ENCODE peak calls at places on chromosomes 3 and 15, in seven cellular contexts. B is A549, V is ovary, I is K562, W is Peyer's patch, H is transverse colon, E is NB4. C is an unnamed sample.

GRCh38 chr15:80958818-80959495 is 30.7 kb downstream of the MESD start:
- DNase-seq in B (no peak), V (no peak), I (no peak), W (no peak), H (no peak), E (no peak), C (no peak)

GRCh38 chr15:63712828-63713520 is 115.8 kb downstream of the FBXL22 start:
- DNase-seq in B (no peak), V (no peak), I (no peak), W (no peak), H (no peak), E (no peak), C (no peak)

GRCh38 chr3:4758957-4759656 is 220.1 kb upstream of the BHLHE40 start:
- DNase-seq in B (no peak), V (no peak), I (no peak), W (no peak), H (no peak), E (peak), C (no peak)

GRCh38 chr3:11904157-11904556 is 57.5 kb upstream of the TAMM41 start:
- DNase-seq in B (no peak), V (no peak), I (no peak), W (no peak), H (no peak), E (no peak), C (no peak)

GRCh38 chr15:31555022-31555421 is 228.4 kb downstream of the KLF13 start:
- DNase-seq in B (no peak), V (no peak), I (no peak), W (no peak), H (no peak), E (no peak), C (no peak)

GRCh38 chr3:125512135-125512920 is 7.7 kb downstream of the SNX4 start:
- DNase-seq in B (no peak), V (no peak), I (peak), W (no peak), H (no peak), E (no peak), C (no peak)

GRCh38 chr15:22262613-22263020 is 182.3 kb downstream of the OR4M2 start:
- DNase-seq in B (peak), V (no peak), I (no peak), W (no peak), H (peak), E (peak), C (no peak)

GRCh38 chr3:191020730-191021405 is 158.4 kb upstream of the GMNC start:
- DNase-seq in B (no peak), V (no peak), I (no peak), W (no peak), H (no peak), E (no peak), C (no peak)

GRCh38 chr3:112357888-112358287 is 24.9 kb downstream of the CD200 start:
- DNase-seq in B (no peak), V (no peak), I (no peak), W (no peak), H (no peak), E (no peak), C (no peak)

GRCh38 chr15:78761020-78761419 is 50.2 kb downstream of the ADAMTS7 start:
- DNase-seq in B (no peak), V (no peak), I (no peak), W (peak), H (no peak), E (no peak), C (no peak)

GRCh38 chr15:29128671-29129070 is 141.0 kb downstream of the NSMCE3 start:
- DNase-seq in B (no peak), V (no peak), I (no peak), W (peak), H (no peak), E (no peak), C (no peak)

GRCh38 chr3:14278799-14279705 is 100.4 kb downstream of the LSM3 start:
- DNase-seq in B (no peak), V (no peak), I (peak), W (peak), H (no peak), E (peak), C (no peak)

GRCh38 chr3:187735383-187735782 is 9.9 kb downstream of the BCL6 start:
- DNase-seq in B (no peak), V (no peak), I (no peak), W (no peak), H (no peak), E (no peak), C (no peak)

GRCh38 chr3:56725175-56725574 is 42.1 kb upstream of the TASOR start:
- DNase-seq in B (no peak), V (no peak), I (no peak), W (no peak), H (peak), E (no peak), C (peak)

GRCh38 chr3:126146034-126146433 is 34.4 kb downstream of the ALDH1L1 start:
- DNase-seq in B (no peak), V (no peak), I (no peak), W (no peak), H (no peak), E (no peak), C (no peak)

GRCh38 chr15:87207945-87208580 is 1048.5 kb downstream of the NTRK3 start:
- DNase-seq in B (no peak), V (no peak), I (no peak), W (no peak), H (no peak), E (no peak), C (no peak)

GRCh38 chr3:23312866-23313265 is 109.7 kb downstream of the UBE2E2 start:
- DNase-seq in B (no peak), V (no peak), I (no peak), W (no peak), H (no peak), E (no peak), C (no peak)

GRCh38 chr3:158658889-158659288 is 13.6 kb downstream of the LXN start:
- DNase-seq in B (no peak), V (no peak), I (no peak), W (no peak), H (no peak), E (no peak), C (no peak)

GRCh38 chr15:90863987-90864386 is 4.4 kb upstream of the FURIN start:
- DNase-seq in B (no peak), V (no peak), I (no peak), W (no peak), H (no peak), E (no peak), C (no peak)

GRCh38 chr15:25175789-25176615 is 221.2 kb downstream of the SNRPN start:
- DNase-seq in B (no peak), V (peak), I (no peak), W (peak), H (peak), E (no peak), C (no peak)

GRCh38 chr15:62644216-62644873 is 398.2 kb upstream of the TPM1 start:
- DNase-seq in B (no peak), V (no peak), I (no peak), W (no peak), H (no peak), E (no peak), C (no peak)

GRCh38 chr15:65412556-65412955 is 10.2 kb downstream of the IGDCC4 start:
- DNase-seq in B (no peak), V (no peak), I (no peak), W (no peak), H (no peak), E (no peak), C (no peak)

GRCh38 chr15:65413051-65413759 is 9.5 kb downstream of the IGDCC4 start:
- DNase-seq in B (no peak), V (no peak), I (no peak), W (no peak), H (no peak), E (no peak), C (no peak)

GRCh38 chr15:65411470-65412071 is 11.2 kb downstream of the IGDCC4 start:
- DNase-seq in B (no peak), V (no peak), I (no peak), W (no peak), H (no peak), E (no peak), C (no peak)

GRCh38 chr15:65414841-65415621 is 7.7 kb downstream of the IGDCC4 start:
- DNase-seq in B (peak), V (peak), I (no peak), W (no peak), H (no peak), E (no peak), C (peak)

GRCh38 chr15:65413760-65414144 is 9.0 kb downstream of the IGDCC4 start:
- DNase-seq in B (no peak), V (no peak), I (no peak), W (no peak), H (no peak), E (no peak), C (no peak)
- TF ChIP-seq POLR2A in B (no peak), V (no peak), I (no peak), W (no peak), H (no peak), E (no peak), C (no peak)

DNA sequence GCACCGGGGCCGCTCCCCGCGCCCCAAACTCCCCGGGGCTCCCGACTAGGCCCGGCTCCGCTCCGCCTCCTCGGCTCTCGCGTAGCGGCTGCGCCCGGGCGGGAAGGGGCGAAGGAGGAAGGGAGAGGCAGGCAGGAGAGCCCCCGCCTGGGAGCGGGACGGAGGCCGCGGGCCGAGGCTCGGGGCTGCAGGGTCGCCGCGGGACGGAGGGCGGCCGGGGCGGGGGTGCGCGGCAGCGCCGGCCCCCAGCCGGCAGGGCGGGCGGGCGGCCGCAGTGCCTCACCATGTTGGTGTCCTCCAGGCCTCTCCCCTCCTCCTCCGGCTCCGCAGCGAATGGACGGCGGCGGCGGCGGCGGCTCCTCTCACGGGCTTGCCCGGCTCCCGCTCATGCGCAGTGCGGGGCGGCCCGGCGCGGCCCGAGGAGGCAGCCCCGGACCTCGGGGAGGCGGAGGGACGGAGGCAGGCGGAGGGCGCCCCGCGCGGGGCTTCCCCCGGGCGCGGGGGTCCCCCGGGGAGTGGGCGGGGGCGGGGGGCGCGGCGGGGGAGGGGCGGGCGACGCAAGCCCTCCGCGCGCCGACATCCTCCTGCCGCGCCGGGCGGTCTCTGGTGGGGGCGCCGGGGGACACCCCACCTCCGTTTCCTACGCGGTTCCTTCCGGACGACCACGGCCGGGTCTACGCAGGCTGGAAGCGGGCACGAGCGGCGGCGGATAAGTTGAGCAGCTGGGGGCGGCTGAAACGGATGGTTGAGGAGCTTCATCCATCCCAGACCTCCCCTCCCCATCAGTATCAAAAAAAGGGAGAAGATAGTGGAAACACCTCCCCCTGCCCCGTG is at the start of gene DCUN1D1:
- DNase-seq in B (peak), V (peak), I (peak), W (peak), H (peak), E (peak), C (peak)
- TF ChIP-seq POLR2A in B (peak), V (peak), I (no peak), W (peak), H (peak), E (peak), C (peak)

GRCh38 chr15:60356832-60357231 is 41.0 kb downstream of the ANXA2 start:
- DNase-seq in B (no peak), V (no peak), I (no peak), W (no peak), H (no peak), E (no peak), C (no peak)
- TF ChIP-seq POLR2A in B (no peak), V (no peak), I (no peak), W (no peak), H (no peak), E (no peak), C (no peak)

GRCh38 chr3:185405664-185406063 is 42.7 kb downstream of the MAP3K13 start:
- DNase-seq in B (no peak), V (no peak), I (no peak), W (no peak), H (no peak), E (no peak), C (no peak)
- TF ChIP-seq POLR2A in B (no peak), V (no peak), I (no peak), W (no peak), H (no peak), E (no peak), C (no peak)

DNA sequence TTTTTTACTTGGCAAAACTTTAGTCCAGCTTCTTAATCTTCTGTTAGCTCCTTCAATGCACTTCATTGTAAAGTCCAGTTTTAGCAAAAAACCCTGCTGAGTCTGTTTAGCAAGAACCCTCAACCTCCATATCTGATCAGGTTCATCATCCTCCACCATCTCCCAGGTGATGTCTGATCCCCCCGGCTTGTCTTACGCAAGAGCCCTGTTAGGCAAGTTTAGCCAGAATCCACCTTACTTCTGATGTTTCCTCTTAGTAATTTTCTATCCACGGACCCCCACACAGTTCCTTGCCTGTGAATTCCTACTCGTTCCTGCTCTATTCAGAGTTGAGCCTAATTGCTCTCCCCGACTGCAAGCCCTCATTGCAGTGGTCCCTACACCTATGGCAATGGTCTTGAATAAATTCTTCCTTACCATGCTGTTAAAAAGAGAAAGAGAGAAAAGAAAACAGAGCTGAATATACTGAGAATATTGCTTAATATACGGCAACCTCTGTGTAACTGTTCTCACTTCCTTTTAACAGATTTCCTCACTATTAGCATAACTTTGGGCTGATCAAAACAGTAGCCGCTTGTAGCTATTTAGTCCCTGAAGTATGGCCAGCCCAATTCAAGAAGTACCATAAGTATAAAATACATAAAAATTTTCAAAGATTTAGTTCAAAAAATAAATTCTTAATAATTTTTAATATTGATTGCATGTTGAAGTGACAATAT is 78.7 kb upstream of the MME start:
- DNase-seq in B (no peak), V (no peak), I (no peak), W (no peak), H (no peak), E (peak), C (no peak)
- TF ChIP-seq POLR2A in B (no peak), V (no peak), I (no peak), W (no peak), H (no peak), E (no peak), C (no peak)

GRCh38 chr15:41957021-41957897 is 15.1 kb downstream of the EHD4 start:
- DNase-seq in B (no peak), V (no peak), I (no peak), W (no peak), H (no peak), E (no peak), C (peak)
- TF ChIP-seq POLR2A in B (no peak), V (no peak), I (no peak), W (no peak), H (no peak), E (no peak), C (no peak)

GRCh38 chr3:47315069-47315647 is 32.4 kb downstream of the KLHL18 start:
- DNase-seq in B (no peak), V (no peak), I (peak), W (no peak), H (peak), E (no peak), C (no peak)
- TF ChIP-seq POLR2A in B (no peak), V (no peak), I (no peak), W (no peak), H (no peak), E (no peak), C (no peak)

GRCh38 chr3:49930922-49931321 is 1.3 kb upstream of the MON1A start:
- DNase-seq in B (no peak), V (no peak), I (peak), W (no peak), H (peak), E (peak), C (peak)

GRCh38 chr3:49927798-49928197 is 1.8 kb downstream of the MON1A start:
- DNase-seq in B (no peak), V (no peak), I (no peak), W (no peak), H (no peak), E (no peak), C (peak)

GRCh38 chr3:49930241-49930690 is 655 bp upstream of the MON1A start:
- DNase-seq in B (no peak), V (no peak), I (no peak), W (no peak), H (no peak), E (no peak), C (peak)

GRCh38 chr3:49928511-49929017 is 1.0 kb downstream of the MON1A start:
- DNase-seq in B (no peak), V (no peak), I (no peak), W (peak), H (peak), E (no peak), C (peak)

GRCh38 chr3:49929333-49930240 is at the start of gene MON1A:
- DNase-seq in B (peak), V (peak), I (peak), W (peak), H (peak), E (peak), C (peak)
- TF ChIP-seq POLR2A in B (peak), V (peak), I (peak), W (peak), H (peak), E (peak), C (peak)

DNA sequence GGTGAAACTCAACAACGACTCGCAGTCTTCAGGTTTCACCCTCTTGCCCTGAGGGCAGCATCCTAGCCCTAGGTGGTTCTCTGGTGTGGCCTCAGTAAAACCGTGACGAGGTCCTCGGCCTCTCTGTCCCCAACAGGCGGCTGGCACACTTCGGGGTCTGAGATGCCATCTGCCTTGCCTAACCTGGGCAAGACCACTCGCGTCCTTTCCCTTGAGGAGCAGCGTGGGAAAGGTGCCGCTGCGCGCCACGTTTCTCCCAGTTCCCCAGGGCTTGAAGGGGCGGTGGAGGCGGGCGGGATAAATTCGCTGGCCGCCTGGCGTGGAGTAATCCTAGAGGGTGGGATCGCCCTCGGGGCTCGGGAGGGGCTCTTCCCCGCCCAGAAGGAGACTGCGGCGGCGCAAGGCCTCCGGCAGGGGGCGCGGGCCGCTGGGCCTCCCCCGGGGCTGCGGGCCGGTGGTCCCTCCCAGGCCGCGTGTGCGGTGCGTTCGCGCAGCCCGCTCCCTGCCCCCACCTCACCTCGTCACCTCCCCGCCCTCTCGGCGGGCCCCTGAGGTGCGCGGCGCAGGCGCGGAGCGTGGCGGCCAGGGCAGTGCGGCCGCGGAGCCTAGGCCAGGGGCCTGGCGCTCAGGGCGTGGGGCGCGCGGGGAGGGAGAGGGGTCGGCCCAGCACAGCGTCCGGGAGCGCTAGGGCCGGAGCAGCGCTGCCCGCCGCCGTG is at the start of gene ZNF639:
- DNase-seq in B (peak), V (peak), I (peak), W (peak), H (peak), E (peak), C (peak)
- TF ChIP-seq POLR2A in B (peak), V (peak), I (peak), W (no peak), H (no peak), E (peak), C (peak)